ENCODE peak calls at places on chromosome 1, in nine cellular contexts. Z is HCT116, O is neuronal stem cell, H is Right ventricle myocardium inferior, X is omental fat pad, U is nephron progenitor cell, R is posterior cingulate gyrus, N is HT1080, I is left cardiac atrium. W is an unnamed sample.

GRCh38 chr1:38872401-38873026 is 634 bp downstream of the MYCBP start:
- DNase-seq in U (peak; percentile 38), N (no peak), H (no peak), Z (no peak), O (no peak), X (no peak), R (no peak), I (no peak), W (no peak)

GRCh38 chr1:112826217-112826944 is 111.2 kb upstream of the PPM1J start:
- DNase-seq in X (no peak), U (no peak), O (no peak), I (no peak), N (no peak), H (no peak), R (no peak), Z (no peak), W (no peak)

GRCh38 chr1:22745675-22746585 is 35.3 kb downstream of the EPHB2 start:
- DNase-seq in U (no peak), N (peak; percentile 99), H (peak; percentile 42), O (no peak), Z (no peak), X (no peak), I (no peak), R (peak; percentile 51), W (no peak)

GRCh38 chr1:118788372-118788955 is 199.7 kb downstream of the TBX15 start:
- DNase-seq in U (peak; percentile 17), I (no peak), N (peak; percentile 59), O (no peak), R (no peak), Z (no peak), H (peak; percentile 41), X (no peak), W (no peak)

GRCh38 chr1:40662151-40662550 is 3.3 kb downstream of the RIMS3 start:
- DNase-seq in I (no peak), N (peak; percentile 12), O (no peak), H (no peak), U (no peak), R (no peak), X (no peak), Z (no peak), W (no peak)

GRCh38 chr1:109493805-109494539 is at the start of gene CYB561D1:
- DNase-seq in U (peak; percentile 91), Z (peak; percentile 53), N (peak; percentile 81), X (peak; percentile 56), R (peak; percentile 97), I (peak; percentile 91), O (peak; percentile 85), H (peak; percentile 94), W (peak; percentile 93)

GRCh38 chr1:950881-951280 is 8.2 kb downstream of the NOC2L start:
- DNase-seq in I (no peak), H (no peak), O (no peak), U (no peak), R (no peak), Z (no peak), X (no peak), N (no peak), W (no peak)

GRCh38 chr1:167542109-167543032 is 11.2 kb downstream of the CREG1 start:
- DNase-seq in N (no peak), H (no peak), X (no peak), Z (no peak), R (no peak), I (no peak), O (no peak), U (no peak), W (no peak)

GRCh38 chr1:86082183-86082582 is 74.4 kb downstream of the COL24A1 start:
- DNase-seq in I (no peak), U (no peak), O (no peak), N (no peak), R (no peak), Z (peak; percentile 7), H (no peak), X (no peak), W (no peak)

GRCh38 chr1:186768906-186769305 is 59.8 kb upstream of the PLA2G4A start:
- DNase-seq in N (no peak), H (no peak), R (no peak), I (no peak), Z (no peak), X (no peak), U (no peak), O (no peak), W (no peak)

GRCh38 chr1:177368255-177368654 is 197.5 kb downstream of the BRINP2 start:
- DNase-seq in O (no peak), N (peak; percentile 91), H (no peak), R (no peak), X (no peak), U (no peak), I (no peak), Z (no peak), W (no peak)

GRCh38 chr1:246592695-246593094 is 26.4 kb downstream of the CNST start:
- DNase-seq in I (no peak), N (no peak), X (no peak), U (no peak), R (no peak), Z (no peak), H (no peak), O (no peak), W (no peak)

GRCh38 chr1:204340137-204340536 is 19.6 kb downstream of the PLEKHA6 start:
- DNase-seq in H (no peak), O (no peak), I (no peak), R (no peak), N (no peak), Z (no peak), U (no peak), X (no peak), W (no peak)

GRCh38 chr1:223682502-223682901 is 17.0 kb upstream of the CAPN8 start:
- DNase-seq in H (no peak), Z (no peak), U (no peak), O (no peak), R (no peak), I (no peak), N (no peak), X (no peak), W (no peak)

GRCh38 chr1:2525896-2526823 is at the start of gene PANK4:
- DNase-seq in O (peak; percentile 94), Z (peak; percentile 83), I (peak; percentile 95), U (peak; percentile 93), R (peak; percentile 98), N (peak; percentile 83), H (peak; percentile 98), X (peak; percentile 74), W (peak; percentile 92)

GRCh38 chr1:31699341-31699891 is 4.4 kb downstream of the COL16A1 start:
- DNase-seq in O (no peak), Z (no peak), N (peak; percentile 39), X (no peak), R (no peak), U (no peak), I (no peak), H (no peak), W (no peak)

GRCh38 chr1:86429830-86430229 is 5.9 kb downstream of the CLCA2 start:
- DNase-seq in R (no peak), I (peak; percentile 36), H (no peak), N (peak; percentile 96), O (no peak), X (no peak), U (no peak), Z (no peak), W (no peak)

GRCh38 chr1:201334325-201335173 is 42.9 kb downstream of the TNNT2 start:
- DNase-seq in O (no peak), R (peak; percentile 57), N (no peak), Z (no peak), H (peak; percentile 48), U (no peak), I (no peak), X (no peak), W (no peak)

GRCh38 chr1:1839311-1839965 is 51.4 kb downstream of the GNB1 start:
- DNase-seq in I (no peak), N (no peak), U (no peak), Z (no peak), H (no peak), X (no peak), R (no peak), O (no peak), W (no peak)

GRCh38 chr1:103190746-103191145 is 82.4 kb upstream of the COL11A1 start:
- DNase-seq in H (no peak), I (no peak), O (no peak), X (no peak), R (no peak), N (no peak), U (no peak), Z (no peak), W (no peak)

GRCh38 chr1:237386362-237387143 is 344.6 kb downstream of the RYR2 start:
- DNase-seq in Z (peak; percentile 7), R (no peak), O (peak; percentile 6), U (no peak), H (no peak), I (no peak), X (no peak), N (peak; percentile 26), W (no peak)

GRCh38 chr1:212260557-212261342 is 24.5 kb upstream of the PPP2R5A start:
- DNase-seq in X (no peak), R (no peak), U (no peak), H (no peak), Z (peak; percentile 40), N (peak; percentile 88), O (no peak), I (no peak), W (no peak)

GRCh38 chr1:921011-921837 is 2.5 kb upstream of the SAMD11 start:
- DNase-seq in O (peak; percentile 76), U (peak; percentile 88), N (peak; percentile 65), R (no peak), Z (peak; percentile 59), X (no peak), H (peak; percentile 81), I (peak; percentile 75), W (no peak)

GRCh38 chr1:243672675-243673074 is 177.4 kb downstream of the AKT3 start:
- DNase-seq in H (no peak), I (no peak), U (no peak), O (no peak), N (no peak), R (no peak), Z (no peak), X (no peak), W (no peak)

GRCh38 chr1:44377925-44378784 is 23.1 kb upstream of the ERI3 start:
- DNase-seq in U (peak; percentile 67), Z (peak; percentile 32), X (no peak), O (peak; percentile 51), N (peak; percentile 55), I (peak; percentile 41), R (peak; percentile 77), H (no peak), W (no peak)